ENCODE peak calls at places on chromosomes 4 and X, in nine cellular contexts. One of them, this sample, is unnamed.

GRCh38 chr4:128379860-128380259 is 92.2 kb upstream of the PGRMC2 start:
- DNase-seq in iPS-NIHi11: peak; percentile 60
- DNase-seq in endothelial cell: no peak
- DNase-seq in NB4: peak; percentile 31
- DNase-seq in NCI-H1417: peak; percentile 17
- DNase-seq in GM04504: no peak
- DNase-seq in stimulated activated CD8-positive, alpha-beta memory T cell treated with anti-CD3 and anti-CD28 coated beads, Interleukin-7, amount 100 ng/mL, for 24 hours: no peak
- DNase-seq in upper lobe of right lung: no peak
- DNase-seq in adipocyte: peak; percentile 54
- DNase-seq in this sample: no peak

GRCh38 chr4:41410049-41410448 is 127.9 kb upstream of the LIMCH1 start:
- DNase-seq in NCI-H1417: no peak
- DNase-seq in endothelial cell: no peak
- DNase-seq in upper lobe of right lung: no peak
- DNase-seq in NB4: no peak
- DNase-seq in GM04504: no peak
- DNase-seq in stimulated activated CD8-positive, alpha-beta memory T cell treated with anti-CD3 and anti-CD28 coated beads, Interleukin-7, amount 100 ng/mL, for 24 hours: no peak
- DNase-seq in iPS-NIHi11: no peak
- DNase-seq in adipocyte: no peak
- DNase-seq in this sample: no peak

GRCh38 chrX:11758400-11759171 is 549 bp downstream of the MSL3 start:
- DNase-seq in NB4: peak; percentile 83
- DNase-seq in upper lobe of right lung: peak; percentile 94
- DNase-seq in adipocyte: peak; percentile 92
- DNase-seq in GM04504: peak; percentile 48
- DNase-seq in iPS-NIHi11: peak; percentile 70
- DNase-seq in endothelial cell: peak; percentile 84
- DNase-seq in NCI-H1417: peak; percentile 95
- DNase-seq in stimulated activated CD8-positive, alpha-beta memory T cell treated with anti-CD3 and anti-CD28 coated beads, Interleukin-7, amount 100 ng/mL, for 24 hours: peak; percentile 76
- DNase-seq in this sample: peak; percentile 87

GRCh38 chrX:129597905-129598304 is 56.9 kb downstream of the APLN start:
- DNase-seq in iPS-NIHi11: no peak
- DNase-seq in adipocyte: no peak
- DNase-seq in GM04504: no peak
- DNase-seq in stimulated activated CD8-positive, alpha-beta memory T cell treated with anti-CD3 and anti-CD28 coated beads, Interleukin-7, amount 100 ng/mL, for 24 hours: no peak
- DNase-seq in NCI-H1417: no peak
- DNase-seq in NB4: no peak
- DNase-seq in endothelial cell: no peak
- DNase-seq in upper lobe of right lung: no peak
- DNase-seq in this sample: no peak

GRCh38 chr4:139528377-139529005 is 27.5 kb downstream of the SETD7 start:
- DNase-seq in NCI-H1417: no peak
- DNase-seq in iPS-NIHi11: no peak
- DNase-seq in NB4: peak; percentile 93
- DNase-seq in adipocyte: peak; percentile 81
- DNase-seq in GM04504: peak; percentile 81
- DNase-seq in upper lobe of right lung: no peak
- DNase-seq in endothelial cell: no peak
- DNase-seq in stimulated activated CD8-positive, alpha-beta memory T cell treated with anti-CD3 and anti-CD28 coated beads, Interleukin-7, amount 100 ng/mL, for 24 hours: no peak
- DNase-seq in this sample: no peak

GRCh38 chr4:174873931-174874330 is 44.2 kb upstream of the ADAM29 start:
- DNase-seq in stimulated activated CD8-positive, alpha-beta memory T cell treated with anti-CD3 and anti-CD28 coated beads, Interleukin-7, amount 100 ng/mL, for 24 hours: no peak
- DNase-seq in adipocyte: peak; percentile 58
- DNase-seq in GM04504: no peak
- DNase-seq in NB4: peak; percentile 13
- DNase-seq in upper lobe of right lung: no peak
- DNase-seq in iPS-NIHi11: peak; percentile 46
- DNase-seq in NCI-H1417: peak; percentile 73
- DNase-seq in endothelial cell: no peak
- DNase-seq in this sample: no peak

GRCh38 chr4:17030543-17030942 is 132.1 kb upstream of the LDB2 start:
- DNase-seq in NB4: no peak
- DNase-seq in NCI-H1417: no peak
- DNase-seq in stimulated activated CD8-positive, alpha-beta memory T cell treated with anti-CD3 and anti-CD28 coated beads, Interleukin-7, amount 100 ng/mL, for 24 hours: no peak
- DNase-seq in iPS-NIHi11: no peak
- DNase-seq in adipocyte: peak; percentile 78
- DNase-seq in endothelial cell: no peak
- DNase-seq in upper lobe of right lung: no peak
- DNase-seq in GM04504: peak; percentile 57
- DNase-seq in this sample: no peak

GRCh38 chrX:45322382-45322781 is 121.7 kb upstream of the DIPK2B start:
- DNase-seq in GM04504: peak; percentile 74
- DNase-seq in endothelial cell: no peak
- DNase-seq in NCI-H1417: peak; percentile 41
- DNase-seq in NB4: peak; percentile 46
- DNase-seq in iPS-NIHi11: peak; percentile 21
- DNase-seq in adipocyte: peak; percentile 87
- DNase-seq in stimulated activated CD8-positive, alpha-beta memory T cell treated with anti-CD3 and anti-CD28 coated beads, Interleukin-7, amount 100 ng/mL, for 24 hours: no peak
- DNase-seq in upper lobe of right lung: no peak
- DNase-seq in this sample: no peak

GRCh38 chrX:107731831-107732502 is 43.6 kb downstream of the TSC22D3 start:
- DNase-seq in iPS-NIHi11: peak; percentile 51
- DNase-seq in upper lobe of right lung: peak; percentile 90
- DNase-seq in adipocyte: peak; percentile 65
- DNase-seq in stimulated activated CD8-positive, alpha-beta memory T cell treated with anti-CD3 and anti-CD28 coated beads, Interleukin-7, amount 100 ng/mL, for 24 hours: no peak
- DNase-seq in endothelial cell: no peak
- DNase-seq in NB4: peak; percentile 48
- DNase-seq in GM04504: no peak
- DNase-seq in NCI-H1417: peak; percentile 64
- DNase-seq in this sample: peak; percentile 17

GRCh38 chrX:153964105-153964504 is 7.5 kb downstream of the HCFC1 start:
- DNase-seq in GM04504: no peak
- DNase-seq in stimulated activated CD8-positive, alpha-beta memory T cell treated with anti-CD3 and anti-CD28 coated beads, Interleukin-7, amount 100 ng/mL, for 24 hours: no peak
- DNase-seq in endothelial cell: no peak
- DNase-seq in adipocyte: no peak
- DNase-seq in iPS-NIHi11: no peak
- DNase-seq in upper lobe of right lung: no peak
- DNase-seq in NCI-H1417: no peak
- DNase-seq in NB4: no peak
- DNase-seq in this sample: no peak

GRCh38 chr4:2714071-2714770 is 41.9 kb downstream of the TNIP2 start:
- DNase-seq in endothelial cell: no peak
- DNase-seq in GM04504: peak; percentile 13
- DNase-seq in iPS-NIHi11: no peak
- DNase-seq in NCI-H1417: peak; percentile 64
- DNase-seq in NB4: no peak
- DNase-seq in upper lobe of right lung: no peak
- DNase-seq in stimulated activated CD8-positive, alpha-beta memory T cell treated with anti-CD3 and anti-CD28 coated beads, Interleukin-7, amount 100 ng/mL, for 24 hours: no peak
- DNase-seq in adipocyte: peak; percentile 6
- DNase-seq in this sample: peak; percentile 25

This sample was measured in retina.